ENCODE peak calls at places on chromosome 12, in five cellular contexts. Z, C, N, K and O are unnamed samples.

GRCh38 chr12:130664772-130665171 is 51.3 kb downstream of the RIMBP2 start:
- DNase-seq in Z (no peak), C (no peak), N (no peak), K (no peak), O (no peak)

GRCh38 chr12:129215436-129216025 is 362.3 kb downstream of the GLT1D1 start:
- DNase-seq in Z (no peak), C (no peak), N (no peak), K (no peak), O (no peak)

GRCh38 chr12:131380220-131380957 is 330.5 kb upstream of the SFSWAP start:
- DNase-seq in Z (no peak), C (no peak), N (no peak), K (no peak), O (no peak)

GRCh38 chr12:55407866-55408265 is 7.5 kb downstream of the OR6C65 start:
- DNase-seq in Z (no peak), C (no peak), N (no peak), K (no peak), O (no peak)

GRCh38 chr12:124867389-124867930 is 3.8 kb upstream of the SCARB1 start:
- DNase-seq in Z (no peak), C (peak), N (no peak), K (no peak), O (no peak)

GRCh38 chr12:47775100-47775911 is 2.3 kb downstream of the SLC48A1 start:
- DNase-seq in Z (no peak), C (peak), N (peak), K (no peak), O (no peak)

GRCh38 chr12:113019045-113019444 is 37.5 kb upstream of the DTX1 start:
- DNase-seq in Z (no peak), C (no peak), N (no peak), K (no peak), O (no peak)

GRCh38 chr12:94041833-94042232 is 106.5 kb upstream of the PLXNC1 start:
- DNase-seq in Z (no peak), C (no peak), N (no peak), K (no peak), O (no peak)

GRCh38 chr12:64780531-64781373 is 21.5 kb upstream of the GNS start:
- DNase-seq in Z (no peak), C (no peak), N (peak), K (peak), O (no peak)

GRCh38 chr12:68056300-68056699 is 67.1 kb downstream of the IFNG-AS1 start:
- DNase-seq in Z (no peak), C (no peak), N (no peak), K (no peak), O (no peak)

GRCh38 chr12:124862768-124863408 is 776 bp downstream of the SCARB1 start:
- DNase-seq in Z (no peak), C (peak), N (peak), K (no peak), O (no peak)

GRCh38 chr12:117063162-117063911 is 35.9 kb downstream of the TESC start:
- DNase-seq in Z (no peak), C (no peak), N (no peak), K (no peak), O (no peak)

GRCh38 chr12:96040305-96041133 is 5.1 kb upstream of the LTA4H start:
- DNase-seq in Z (no peak), C (no peak), N (no peak), K (no peak), O (no peak)

GRCh38 chr12:130401703-130402102 is 64.0 kb downstream of the PIWIL1 start:
- DNase-seq in Z (no peak), C (no peak), N (no peak), K (no peak), O (no peak)

GRCh38 chr12:27460471-27460978 is 14.0 kb downstream of the SMCO2 start:
- DNase-seq in Z (no peak), C (no peak), N (no peak), K (no peak), O (peak)

GRCh38 chr12:3263282-3263681 is 186.1 kb downstream of the TSPAN9 start:
- DNase-seq in Z (no peak), C (no peak), N (no peak), K (no peak), O (no peak)

GRCh38 chr12:90801776-90802175 is 153.2 kb downstream of the CCER1 start:
- DNase-seq in Z (no peak), C (peak), N (no peak), K (no peak), O (peak)

GRCh38 chr12:47768323-47768811 is 4.7 kb upstream of the SLC48A1 start:
- DNase-seq in Z (no peak), C (no peak), N (no peak), K (no peak), O (no peak)

GRCh38 chr12:43976027-43976426 is 140.1 kb downstream of the TMEM117 start:
- DNase-seq in Z (no peak), C (no peak), N (no peak), K (no peak), O (no peak)

GRCh38 chr12:127389923-127390322 is 877.0 kb upstream of the TMEM132C start:
- DNase-seq in Z (no peak), C (peak), N (no peak), K (no peak), O (no peak)

GRCh38 chr12:129893691-129894090 is 10.1 kb downstream of the TMEM132D start:
- DNase-seq in Z (no peak), C (no peak), N (no peak), K (no peak), O (no peak)

GRCh38 chr12:6219980-6220379 is 19.8 kb downstream of the CD9 start:
- DNase-seq in Z (no peak), C (no peak), N (no peak), K (no peak), O (no peak)

GRCh38 chr12:4037747-4038312 is 164.6 kb upstream of the PARP11 start:
- DNase-seq in Z (no peak), C (peak), N (no peak), K (peak), O (no peak)

GRCh38 chr12:14260011-14260993 is 105.2 kb upstream of the ATF7IP start:
- DNase-seq in Z (no peak), C (peak), N (peak), K (peak), O (peak)